ENCODE peak calls at places on chromosomes 11 and 22, in five cellular contexts. O is upper lobe of left lung, V is pancreas, Z is SK-N-SH, N is Peyer's patch. D is an unnamed sample. For H3K4me1, the result is how much of the 10 kb centered on the place peaks cover.

GRCh38 chr11:36790450-36790849 is 192.4 kb upstream of the RAG2 start:
- DNase-seq in O (no peak), V (no peak), Z (no peak), N (no peak), D (no peak)

GRCh38 chr11:111598546-111598945 is 3.7 kb upstream of the SIK2 start:
- DNase-seq in O (no peak), V (no peak), Z (no peak), N (no peak), D (no peak)

GRCh38 chr11:120522736-120523135 is 11.2 kb downstream of the GRIK4 start:
- DNase-seq in O (no peak), V (no peak), Z (no peak), N (no peak), D (peak)

GRCh38 chr11:82765466-82766034 is 31.9 kb upstream of the FAM181B start:
- DNase-seq in O (no peak), V (no peak), Z (no peak), N (no peak), D (no peak)

GRCh38 chr22:33577862-33578411 is 342.3 kb downstream of the LARGE1 start:
- DNase-seq in O (no peak), V (no peak), Z (peak), N (no peak), D (no peak)

GRCh38 chr11:125079151-125079877 is 16.2 kb downstream of the SLC37A2 start:
- DNase-seq in O (no peak), V (no peak), Z (no peak), N (no peak), D (no peak)

GRCh38 chr22:36874731-36875130 is 13.9 kb downstream of the NCF4 start:
- DNase-seq in O (no peak), V (no peak), Z (no peak), N (no peak), D (no peak)

GRCh38 chr11:79090191-79090590 is 350.6 kb downstream of the TENM4 start:
- DNase-seq in O (no peak), V (no peak), Z (no peak), N (no peak), D (no peak)

GRCh38 chr11:59647245-59647965 is 21.4 kb downstream of the PATL1 start:
- DNase-seq in O (no peak), V (no peak), Z (no peak), N (no peak), D (no peak)

GRCh38 chr11:6568191-6568918 is 35.1 kb downstream of the RRP8 start:
- DNase-seq in O (no peak), V (peak), Z (no peak), N (no peak), D (peak)

DNA sequence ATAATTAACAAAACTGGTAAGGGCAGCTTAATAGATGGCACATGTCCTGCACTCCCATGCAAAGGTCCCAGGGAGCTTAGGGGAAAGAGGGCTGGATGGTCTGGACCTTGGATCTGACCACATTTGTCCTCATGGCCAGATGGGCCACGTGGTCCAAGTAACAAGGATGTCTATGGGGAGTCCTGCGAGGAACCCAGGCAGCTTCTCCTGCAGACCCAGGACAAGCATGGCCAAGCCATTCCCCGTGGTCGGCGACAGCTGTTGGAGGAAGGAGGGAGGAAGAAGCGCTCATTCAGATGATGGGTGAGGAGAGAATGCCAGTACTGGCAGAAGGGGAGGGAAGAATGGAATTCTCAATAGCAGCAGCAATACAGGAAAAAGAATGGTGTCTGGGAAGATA is 109.2 kb downstream of the DSCAML1 start:
- DNase-seq in O (no peak), V (no peak), Z (no peak), N (no peak), D (no peak)
- H3K27ac ChIP-seq in O (no peak), V (no peak), Z (no peak), N (no peak), D (no peak)

DNA sequence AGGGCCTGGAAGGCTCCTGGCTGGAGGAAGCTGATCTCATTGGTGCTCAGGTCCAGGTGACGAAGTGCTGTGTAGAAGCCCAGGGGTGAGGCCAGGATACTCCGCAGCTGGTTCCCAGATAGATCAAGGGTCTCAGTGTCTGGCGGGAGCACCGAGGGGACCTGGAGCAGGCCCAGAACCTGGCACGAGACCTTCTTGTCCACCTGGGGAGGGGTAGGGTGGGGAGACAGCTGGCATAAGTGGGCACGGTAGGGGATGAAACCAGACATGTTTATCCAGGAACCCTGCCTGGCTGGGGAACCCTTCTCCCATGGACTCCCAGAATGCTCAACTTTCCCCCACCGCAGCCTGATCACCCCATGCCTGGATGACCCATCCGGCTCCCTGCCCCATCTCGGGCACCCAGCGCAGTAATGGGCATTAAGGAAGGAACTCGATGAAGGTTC is 9.2 kb downstream of the LRRC32 start:
- DNase-seq in O (no peak), V (no peak), Z (no peak), N (no peak), D (peak)
- H3K4me1 ChIP-seq in O (under half), V (under half), Z (under half), N (under half), D (under half)

GRCh38 chr22:26669060-26669481 is 11.7 kb downstream of the MIAT start:
- DNase-seq in O (no peak), V (peak), Z (peak), N (no peak), D (no peak)
- TF ChIP-seq CTCF in O (no peak), V (peak), Z (peak), N (peak), D (peak)

GRCh38 chr11:131763193-131763890 is 392.9 kb downstream of the NTM start:
- DNase-seq in O (no peak), V (no peak), Z (peak), N (no peak), D (no peak)

GRCh38 chr11:131762346-131763110 is 392.1 kb downstream of the NTM start:
- DNase-seq in O (no peak), V (no peak), Z (no peak), N (no peak), D (no peak)

GRCh38 chr11:131767421-131767820 is 397.0 kb downstream of the NTM start:
- DNase-seq in O (no peak), V (no peak), Z (no peak), N (no peak), D (no peak)

GRCh38 chr11:131766637-131767036 is 396.2 kb downstream of the NTM start:
- DNase-seq in O (no peak), V (no peak), Z (no peak), N (no peak), D (no peak)

DNA sequence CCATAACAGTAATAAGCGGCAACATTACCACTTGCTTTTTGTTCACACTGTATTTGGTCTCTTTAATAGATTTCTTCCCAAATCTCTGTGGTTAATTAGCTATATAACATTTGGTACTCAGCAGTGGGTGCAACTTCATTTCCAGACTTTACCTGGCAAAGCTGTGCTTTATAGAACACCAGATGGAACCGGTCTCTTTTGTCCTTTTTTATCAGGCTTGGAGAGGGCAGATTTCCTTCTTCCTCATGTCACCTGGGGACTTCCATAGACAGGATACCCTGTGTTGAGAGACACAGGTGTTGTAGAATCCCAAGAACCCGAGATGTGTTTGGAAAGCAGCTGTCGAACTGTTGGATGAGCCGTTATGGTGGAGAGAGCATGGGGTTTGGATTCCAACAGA is 393.7 kb downstream of the NTM start:
- DNase-seq in O (no peak), V (no peak), Z (no peak), N (no peak), D (no peak)
- H3K27ac ChIP-seq in O (no peak), V (no peak), Z (no peak), N (no peak), D (no peak)

GRCh38 chr11:67404515-67405195 is 772 bp downstream of the TBC1D10C start:
- DNase-seq in O (peak), V (no peak), Z (no peak), N (no peak), D (no peak)
- H3K4me1 ChIP-seq in O (under half), V (under half), Z (under half), N (under half), D (half or more)

GRCh38 chr11:41845066-41845465 is 385.6 kb upstream of the LRRC4C start:
- DNase-seq in O (no peak), V (no peak), Z (no peak), N (no peak), D (no peak)
- TF ChIP-seq CTCF in O (no peak), V (no peak), Z (no peak), N (no peak), D (no peak)